ENCODE peak calls at places on chromosomes 2 and 18, in five cellular contexts. Q is hepatocyte, D is A549, P is spleen, Y is upper lobe of right lung. X is an unnamed sample.

GRCh38 chr18:9079863-9080528 is 22.5 kb upstream of the NDUFV2 start:
- DNase-seq in Q (no peak), D (no peak), P (no peak), Y (no peak), X (no peak)

GRCh38 chr2:23549051-23549450 is 164.1 kb downstream of the KLHL29 start:
- DNase-seq in Q (no peak), D (no peak), P (no peak), Y (no peak), X (no peak)

GRCh38 chr18:75135158-75135725 is 73.7 kb downstream of the PTGR3 start:
- DNase-seq in Q (no peak), D (no peak), P (peak; percentile 49), Y (no peak), X (no peak)

GRCh38 chr2:165203689-165204559 is at the start of gene SCN3A:
- DNase-seq in Q (peak; percentile 64), D (peak; percentile 4), P (no peak), Y (no peak), X (peak; percentile 61)

GRCh38 chr18:11533942-11534496 is 75.4 kb upstream of the SLC35G4 start:
- DNase-seq in Q (no peak), D (no peak), P (no peak), Y (no peak), X (no peak)

GRCh38 chr18:74497778-74498177 is 1.6 kb downstream of the CNDP2 start:
- DNase-seq in Q (no peak), D (no peak), P (no peak), Y (no peak), X (no peak)

GRCh38 chr18:50401888-50402287 is 27.0 kb downstream of the SKA1 start:
- DNase-seq in Q (peak; percentile 86), D (peak; percentile 3), P (no peak), Y (peak; percentile 85), X (no peak)

GRCh38 chr2:151730242-151730975 is 3.9 kb downstream of the NEB start:
- DNase-seq in Q (no peak), D (no peak), P (no peak), Y (no peak), X (no peak)

GRCh38 chr2:238182362-238182761 is 21.1 kb downstream of the ILKAP start:
- DNase-seq in Q (no peak), D (no peak), P (no peak), Y (no peak), X (no peak)

GRCh38 chr2:161019311-161019710 is 140.9 kb upstream of the TANK start:
- DNase-seq in Q (no peak), D (no peak), P (no peak), Y (no peak), X (no peak)

GRCh38 chr2:47420214-47420613 is 17.3 kb downstream of the MSH2 start:
- DNase-seq in Q (no peak), D (no peak), P (no peak), Y (no peak), X (no peak)

GRCh38 chr2:158989165-158989564 is 20.7 kb downstream of the TANC1 start:
- DNase-seq in Q (no peak), D (no peak), P (no peak), Y (no peak), X (no peak)

GRCh38 chr2:158988501-158988900 is 20.1 kb downstream of the TANC1 start:
- DNase-seq in Q (no peak), D (no peak), P (no peak), Y (no peak), X (no peak)

GRCh38 chr2:158993721-158994587 is 25.5 kb downstream of the TANC1 start:
- DNase-seq in Q (no peak), D (no peak), P (no peak), Y (no peak), X (no peak)

GRCh38 chr2:158993030-158993429 is 24.6 kb downstream of the TANC1 start:
- DNase-seq in Q (no peak), D (no peak), P (no peak), Y (no peak), X (no peak)

GRCh38 chr2:158990397-158991209 is 22.2 kb downstream of the TANC1 start:
- DNase-seq in Q (no peak), D (peak; percentile 72), P (no peak), Y (no peak), X (no peak)
- H3K4me1 ChIP-seq in Q (peaks cover 19% of the 10 kb centered on the region), D (peaks cover 58% of the 10 kb centered on the region), P (no peaks in the 10 kb centered on the region), Y (peaks cover 32% of the 10 kb centered on the region), X (peaks cover 12% of the 10 kb centered on the region)

GRCh38 chr18:71541643-71542042 is 1002.5 kb downstream of the CBLN2 start:
- DNase-seq in Q (no peak), D (no peak), P (no peak), Y (no peak), X (no peak)
- H3K9me3 ChIP-seq in Q (no peaks in the 10 kb centered on the region), D (no peaks in the 10 kb centered on the region), P (peaks cover 40% of the 10 kb centered on the region), Y (no peaks in the 10 kb centered on the region), X (no peaks in the 10 kb centered on the region)

GRCh38 chr2:39723946-39724827 is 54.9 kb downstream of the THUMPD2 start:
- DNase-seq in Q (no peak), D (no peak), P (no peak), Y (no peak), X (no peak)
- H3K4me3 ChIP-seq in Q (no peak overlapping the region), D (no peak overlapping the region), P (no peak overlapping the region), Y (no peak overlapping the region), X (no peak overlapping the region)

DNA sequence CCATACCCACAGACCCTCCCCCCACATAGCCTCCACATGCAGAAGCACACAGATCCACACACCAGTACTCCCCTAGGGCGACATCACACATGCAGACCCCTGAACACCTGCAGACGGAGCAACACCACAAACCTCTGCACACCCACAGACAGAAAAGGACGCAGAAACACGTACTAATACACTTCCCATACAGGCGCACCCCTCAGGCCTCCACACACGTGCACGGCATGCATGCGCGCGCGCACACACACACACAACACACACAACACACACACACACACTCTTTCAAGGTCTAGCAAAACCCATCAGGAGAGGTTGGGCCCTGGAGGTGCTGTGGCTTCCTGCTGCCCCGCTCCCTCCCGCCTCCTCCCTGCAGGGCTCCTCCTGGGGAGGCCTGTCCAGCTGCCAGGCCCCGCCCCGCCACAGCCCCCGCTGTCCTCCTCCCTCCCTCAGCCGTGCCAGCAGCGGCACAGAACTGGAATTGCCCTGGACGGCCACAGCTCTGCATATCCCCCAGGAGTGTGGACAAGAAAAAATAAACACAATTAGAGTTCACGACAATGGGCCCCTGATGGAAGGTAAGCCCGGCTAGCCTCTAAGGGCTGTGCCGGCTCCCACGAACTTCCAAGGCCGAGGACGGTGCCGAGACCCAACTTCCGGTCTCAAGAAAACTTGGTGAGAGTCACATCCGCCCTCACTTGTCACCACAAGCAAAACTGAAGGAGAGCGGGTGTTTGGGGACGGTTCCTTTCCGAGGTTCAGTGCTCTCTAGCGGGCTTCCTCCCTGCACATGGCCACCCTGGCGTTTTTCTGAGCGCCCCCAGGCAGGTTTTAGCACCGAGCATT is 6.8 kb downstream of the ZFP36L2 start:
- DNase-seq in Q (peak; percentile 92), D (peak; percentile 81), P (peak; percentile 97), Y (peak; percentile 96), X (peak; percentile 59)
- H3K4me1 ChIP-seq in Q (peaks cover 38% of the 10 kb centered on the region), D (peaks cover 52% of the 10 kb centered on the region), P (peaks cover 70% of the 10 kb centered on the region), Y (peaks cover 52% of the 10 kb centered on the region), X (no peaks in the 10 kb centered on the region)

GRCh38 chr2:51612387-51612786 is 580.5 kb upstream of the NRXN1 start:
- DNase-seq in Q (no peak), D (no peak), P (no peak), Y (no peak), X (no peak)
- H3K9me3 ChIP-seq in Q (no peaks in the 10 kb centered on the region), D (peaks cover 39% of the 10 kb centered on the region), P (peaks cover 81% of the 10 kb centered on the region), Y (peaks cover 7% of the 10 kb centered on the region), X (peaks cover 39% of the 10 kb centered on the region)

X was measured in NT2/D1.